ENCODE peak calls at places on chromosomes 2 and 18, in five cellular contexts. J is HepG2, G is IMR-90, K is heart left ventricle, W is cardiac muscle cell. F is an unnamed sample.

GRCh38 chr2:12070581-12070980 is 324.1 kb downstream of the LPIN1 start:
- DNase-seq in J (no peak), G (peak; percentile 56), K (no peak), W (no peak), F (no peak)

GRCh38 chr2:9463698-9464034 is 10.7 kb upstream of the IAH1 start:
- DNase-seq in J (no peak), G (peak; percentile 69), K (no peak), W (no peak), F (no peak)

GRCh38 chr2:216807861-216808272 is 52.0 kb downstream of the TNP1 start:
- DNase-seq in J (no peak), G (peak; percentile 47), K (no peak), W (peak; percentile 2), F (no peak)

GRCh38 chr2:122363885-122364284 is 608.4 kb downstream of the TSN start:
- DNase-seq in J (no peak), G (no peak), K (no peak), W (no peak), F (no peak)

GRCh38 chr2:64405476-64406406 is 48.2 kb upstream of the LGALSL start:
- DNase-seq in J (no peak), G (peak; percentile 56), K (no peak), W (peak; percentile 90), F (no peak)

GRCh38 chr2:103009861-103010260 is 248.0 kb downstream of the TMEM182 start:
- DNase-seq in J (no peak), G (no peak), K (no peak), W (no peak), F (no peak)

GRCh38 chr18:8525692-8526091 is 83.5 kb upstream of the RAB12 start:
- DNase-seq in J (peak; percentile 8), G (no peak), K (no peak), W (no peak), F (no peak)

GRCh38 chr2:30267161-30267568 is 35.8 kb downstream of the LBH start:
- DNase-seq in J (no peak), G (no peak), K (no peak), W (no peak), F (no peak)

GRCh38 chr18:1020731-1021344 is 116.2 kb downstream of the ADCYAP1 start:
- DNase-seq in J (no peak), G (no peak), K (no peak), W (no peak), F (no peak)

GRCh38 chr2:238063414-238064189 is 2.8 kb downstream of the SCLY start:
- DNase-seq in J (peak; percentile 39), G (no peak), K (no peak), W (no peak), F (no peak)

GRCh38 chr18:9615973-9616559 is 1.7 kb upstream of the PPP4R1 start:
- DNase-seq in J (no peak), G (peak; percentile 59), K (no peak), W (no peak), F (no peak)

GRCh38 chr2:212107989-212108388 is 430.6 kb downstream of the ERBB4 start:
- DNase-seq in J (no peak), G (no peak), K (no peak), W (no peak), F (no peak)

GRCh38 chr2:47070155-47070919 is 84.8 kb downstream of the STPG4 start:
- DNase-seq in J (peak; percentile 72), G (no peak), K (no peak), W (no peak), F (peak; percentile 66)

DNA sequence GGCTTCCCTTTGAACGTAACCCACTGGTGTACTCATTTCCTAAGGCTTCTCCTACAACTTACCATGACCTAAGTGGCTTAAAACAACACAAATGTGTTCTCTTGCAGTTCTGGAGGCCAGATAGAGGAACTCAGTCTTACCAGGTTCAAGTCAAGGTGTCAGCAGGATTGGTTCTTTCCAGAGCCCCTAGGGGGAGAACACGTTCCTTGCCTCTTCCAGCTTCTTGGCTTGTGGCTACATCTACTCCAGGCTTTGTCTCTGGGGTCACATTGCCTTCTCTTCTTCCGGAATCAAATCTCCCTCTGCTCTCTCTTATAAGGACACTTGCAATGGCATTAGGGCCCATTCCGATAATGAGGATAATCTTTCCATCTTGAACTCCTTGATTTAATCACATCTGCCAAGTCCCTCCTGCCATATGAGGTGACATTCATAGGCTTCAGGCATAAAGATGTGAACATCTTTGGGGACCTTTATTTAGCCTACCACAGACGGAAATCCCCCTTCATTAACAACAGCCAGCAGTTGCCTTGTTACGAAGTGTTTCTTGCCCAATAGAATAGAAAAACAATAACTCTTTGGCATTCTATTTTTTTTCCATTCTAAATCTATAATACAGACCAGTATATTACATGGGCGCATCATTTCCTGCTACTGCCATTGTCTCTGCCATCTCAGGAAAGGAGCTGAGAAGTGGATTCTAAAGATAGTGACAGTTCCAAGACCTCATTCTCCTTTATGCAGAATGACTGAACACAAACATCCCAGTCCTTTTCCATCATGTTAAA is 362.0 kb downstream of the ZNF521 start:
- DNase-seq in J (no peak), G (no peak), K (no peak), W (no peak), F (no peak)
- TF ChIP-seq CTCF in J (no peak), G (no peak), K (no peak), W (no peak), F (no peak)

DNA sequence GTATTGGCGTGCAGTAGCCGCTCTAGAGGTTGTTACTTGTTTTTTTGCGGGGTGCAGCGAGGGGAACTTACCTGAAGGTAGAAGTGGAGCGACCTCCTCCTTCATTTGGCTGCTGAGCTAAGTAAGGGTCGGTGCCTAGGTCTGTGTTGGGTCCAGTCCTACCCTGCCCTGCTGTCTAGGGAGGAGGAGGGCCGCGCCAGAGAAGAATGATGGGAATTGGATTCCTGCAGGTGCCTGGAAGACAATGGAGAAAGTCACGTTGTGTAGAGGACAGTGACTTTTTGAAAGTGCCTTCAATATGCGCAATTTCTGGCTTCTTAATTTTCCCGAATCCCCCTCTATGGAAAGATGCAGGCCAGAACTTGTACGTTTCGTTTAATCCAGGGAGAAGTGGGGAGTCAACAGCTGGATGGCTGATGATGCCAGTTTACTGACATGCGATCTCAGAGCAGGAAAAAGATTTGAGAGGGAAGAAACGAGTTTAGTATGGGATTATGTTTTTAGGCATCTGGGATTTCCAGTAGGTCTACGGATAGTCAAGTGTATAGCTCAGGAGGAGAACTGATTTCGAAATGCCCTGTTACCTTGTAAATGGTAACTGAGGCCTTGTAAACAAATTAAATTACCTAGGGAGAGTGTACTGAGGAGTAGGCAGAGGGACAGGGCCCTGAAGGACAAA is 653 bp downstream of the MRPS9 start:
- DNase-seq in J (no peak), G (peak; percentile 1), K (peak; percentile 20), W (no peak), F (peak; percentile 48)
- H3K27ac ChIP-seq in J (peak overlapping the region; percentile 73), G (peak overlapping the region; percentile 78), K (peak overlapping the region; percentile 87), W (peak overlapping the region; percentile 93), F (peak overlapping the region; percentile 34)

DNA sequence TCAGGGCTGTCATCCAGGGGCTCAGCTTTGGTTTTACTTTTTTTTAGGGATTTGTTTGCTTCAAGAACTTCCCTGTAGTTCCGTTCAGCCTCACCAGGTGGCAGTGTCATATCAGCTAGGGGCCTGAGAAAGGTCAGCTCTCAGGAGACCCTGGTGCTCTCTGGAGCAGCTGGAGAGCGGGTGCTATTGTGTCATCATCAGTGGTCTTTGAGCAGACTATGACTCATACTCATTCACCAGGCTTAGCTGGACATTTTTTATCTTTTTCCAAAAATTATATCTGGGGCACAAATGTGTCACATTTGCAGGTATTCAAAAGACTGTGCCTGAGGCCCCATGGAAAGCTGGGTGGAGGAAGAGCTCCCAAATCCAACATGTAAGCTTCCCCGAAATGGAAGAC is 24.4 kb downstream of the ZNF892 start:
- DNase-seq in J (peak; percentile 85), G (peak; percentile 55), K (no peak), W (peak; percentile 89), F (peak; percentile 77)
- H3K9me3 ChIP-seq in J (no peaks in the 10 kb centered on the region), G (no peaks in the 10 kb centered on the region), K (peaks cover 89% of the 10 kb centered on the region), W (no peaks in the 10 kb centered on the region), F (no peaks in the 10 kb centered on the region)

GRCh38 chr2:222315443-222316121 is 16.8 kb upstream of the PAX3 start:
- DNase-seq in J (no peak), G (no peak), K (no peak), W (no peak), F (no peak)
- TF ChIP-seq CTCF in J (no peak), G (no peak), K (no peak), W (no peak), F (no peak)

DNA sequence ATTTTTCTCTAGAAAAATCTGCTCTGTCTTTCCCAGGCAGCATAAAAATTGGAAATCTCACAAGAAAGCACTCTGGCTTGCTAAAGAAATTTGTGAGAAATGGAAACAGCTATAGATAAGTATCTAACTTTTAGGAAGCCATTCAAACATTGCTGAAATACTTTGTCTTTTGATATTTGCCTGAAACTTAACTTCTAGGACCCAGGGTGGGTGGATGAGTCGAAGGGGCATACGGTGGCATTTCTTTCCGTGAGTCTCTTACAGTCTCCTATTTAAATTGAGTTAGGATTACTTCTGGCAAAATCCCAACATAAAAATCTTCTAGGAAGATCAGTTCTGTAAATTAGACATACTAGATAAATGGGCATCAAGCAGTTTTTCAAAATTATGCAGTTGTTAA is 523 bp upstream of the COL3A1 start:
- DNase-seq in J (no peak), G (no peak), K (no peak), W (peak; percentile 41), F (no peak)
- H3K27ac ChIP-seq in J (no peak overlapping the region), G (peak overlapping the region; percentile 83), K (peak overlapping the region; percentile 68), W (no peak overlapping the region), F (peak overlapping the region; percentile 57)

F was measured in testis.